ENCODE peak calls at places on chromosomes 4 and X, in six cellular contexts. One of them, this sample, is unnamed.

GRCh38 chrX:94361241-94361640 is 687.2 kb downstream of the FAM133A start:
- DNase-seq in lower leg skin: no peak
- DNase-seq in IMR-90: no peak
- DNase-seq in HCT116: no peak
- DNase-seq in A549: no peak
- DNase-seq in stomach: no peak
- DNase-seq in this sample: no peak

GRCh38 chr4:7799306-7799705 is 140.4 kb downstream of the AFAP1 start:
- DNase-seq in lower leg skin: no peak
- DNase-seq in IMR-90: no peak
- DNase-seq in HCT116: no peak
- DNase-seq in A549: no peak
- DNase-seq in stomach: no peak
- DNase-seq in this sample: no peak

GRCh38 chrX:6203462-6204215 is 25.0 kb downstream of the NLGN4X start:
- DNase-seq in lower leg skin: no peak
- DNase-seq in IMR-90: no peak
- DNase-seq in HCT116: no peak
- DNase-seq in A549: no peak
- DNase-seq in stomach: no peak
- DNase-seq in this sample: no peak

GRCh38 chrX:148537556-148538182 is 37.3 kb downstream of the AFF2 start:
- DNase-seq in lower leg skin: no peak
- DNase-seq in IMR-90: no peak
- DNase-seq in HCT116: no peak
- DNase-seq in A549: no peak
- DNase-seq in stomach: no peak
- DNase-seq in this sample: no peak

GRCh38 chr4:156799121-156799589 is 172.4 kb downstream of the PDGFC start:
- DNase-seq in lower leg skin: no peak
- DNase-seq in IMR-90: peak
- DNase-seq in HCT116: no peak
- DNase-seq in A549: no peak
- DNase-seq in stomach: no peak
- DNase-seq in this sample: no peak

GRCh38 chrX:15158736-15159406 is 111.0 kb downstream of the ASB9 start:
- DNase-seq in lower leg skin: no peak
- DNase-seq in IMR-90: no peak
- DNase-seq in HCT116: no peak
- DNase-seq in A549: no peak
- DNase-seq in stomach: no peak
- DNase-seq in this sample: no peak

GRCh38 chr4:145012841-145013240 is 85.2 kb downstream of the ANAPC10 start:
- DNase-seq in lower leg skin: no peak
- DNase-seq in IMR-90: peak
- DNase-seq in HCT116: no peak
- DNase-seq in A549: no peak
- DNase-seq in stomach: no peak
- DNase-seq in this sample: no peak

GRCh38 chrX:10939384-10939783 is 171.7 kb upstream of the HCCS start:
- DNase-seq in lower leg skin: no peak
- DNase-seq in IMR-90: peak
- DNase-seq in HCT116: no peak
- DNase-seq in A549: peak
- DNase-seq in stomach: no peak
- DNase-seq in this sample: peak

GRCh38 chr4:82710202-82710929 is 88.2 kb downstream of the SCD5 start:
- DNase-seq in lower leg skin: no peak
- DNase-seq in IMR-90: no peak
- DNase-seq in HCT116: no peak
- DNase-seq in A549: no peak
- DNase-seq in stomach: no peak
- DNase-seq in this sample: no peak

GRCh38 chr4:103718993-103719319 is 829 bp downstream of the TACR3 start:
- DNase-seq in lower leg skin: no peak
- DNase-seq in IMR-90: no peak
- DNase-seq in HCT116: no peak
- DNase-seq in A549: no peak
- DNase-seq in stomach: no peak
- DNase-seq in this sample: no peak

GRCh38 chr4:128225148-128225547 is 62.5 kb downstream of the PGRMC2 start:
- DNase-seq in lower leg skin: no peak
- DNase-seq in IMR-90: peak
- DNase-seq in HCT116: no peak
- DNase-seq in A549: no peak
- DNase-seq in stomach: no peak
- DNase-seq in this sample: no peak

GRCh38 chrX:110409925-110410324 is 51.3 kb downstream of the RTL9 start:
- DNase-seq in lower leg skin: no peak
- DNase-seq in IMR-90: peak
- DNase-seq in HCT116: no peak
- DNase-seq in A549: no peak
- DNase-seq in stomach: no peak
- DNase-seq in this sample: no peak

GRCh38 chr4:66489783-66490452 is 819.6 kb upstream of the EPHA5 start:
- DNase-seq in lower leg skin: no peak
- DNase-seq in IMR-90: peak
- DNase-seq in HCT116: no peak
- DNase-seq in A549: peak
- DNase-seq in stomach: no peak
- DNase-seq in this sample: no peak

GRCh38 chrX:133859860-133860259 is 125.5 kb downstream of the GPC3 start:
- DNase-seq in lower leg skin: no peak
- DNase-seq in IMR-90: peak
- DNase-seq in HCT116: no peak
- DNase-seq in A549: no peak
- DNase-seq in stomach: no peak
- DNase-seq in this sample: peak

GRCh38 chrX:2183193-2183725 is 317.5 kb downstream of the DHRSX start:
- DNase-seq in lower leg skin: no peak
- DNase-seq in IMR-90: no peak
- DNase-seq in HCT116: no peak
- DNase-seq in A549: peak
- DNase-seq in stomach: no peak
- DNase-seq in this sample: no peak

GRCh38 chr4:183807420-183808101 is 97.5 kb upstream of the STOX2 start:
- DNase-seq in lower leg skin: no peak
- DNase-seq in IMR-90: no peak
- DNase-seq in HCT116: no peak
- DNase-seq in A549: no peak
- DNase-seq in stomach: no peak
- DNase-seq in this sample: no peak

GRCh38 chr4:123423819-123424218 is 27.2 kb downstream of the SPRY1 start:
- DNase-seq in lower leg skin: no peak
- DNase-seq in IMR-90: no peak
- DNase-seq in HCT116: no peak
- DNase-seq in A549: no peak
- DNase-seq in stomach: no peak
- DNase-seq in this sample: no peak

GRCh38 chrX:17596546-17597205 is 140.6 kb upstream of the SCML1 start:
- DNase-seq in lower leg skin: no peak
- DNase-seq in IMR-90: no peak
- DNase-seq in HCT116: no peak
- DNase-seq in A549: no peak
- DNase-seq in stomach: no peak
- DNase-seq in this sample: no peak

DNA sequence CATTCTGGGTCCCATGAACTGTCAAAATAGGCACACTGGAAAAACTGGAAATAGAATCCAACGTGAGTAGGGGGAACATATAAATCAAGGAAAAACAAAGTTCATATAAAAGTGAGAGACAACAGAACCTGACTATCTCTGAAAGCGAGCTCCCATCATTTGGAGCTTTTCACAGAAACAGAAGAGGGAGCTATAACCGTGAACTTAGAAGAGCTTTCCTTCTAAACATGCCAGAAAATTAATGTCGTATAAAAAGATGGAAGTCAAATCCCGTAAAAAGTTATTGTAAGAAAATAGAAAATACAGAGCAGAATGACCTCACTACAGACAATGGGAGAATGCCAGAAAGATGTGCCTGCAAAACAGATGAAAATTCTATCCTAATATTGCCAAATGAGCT is 23.9 kb upstream of the HSD17B10 start:
- DNase-seq in lower leg skin: no peak
- DNase-seq in IMR-90: peak
- DNase-seq in HCT116: no peak
- DNase-seq in A549: no peak
- DNase-seq in stomach: no peak
- DNase-seq in this sample: no peak
- TF ChIP-seq CTCF in lower leg skin: no peak
- TF ChIP-seq CTCF in IMR-90: peak
- TF ChIP-seq CTCF in HCT116: peak
- TF ChIP-seq CTCF in A549: peak
- TF ChIP-seq CTCF in stomach: no peak
- TF ChIP-seq CTCF in this sample: no peak

GRCh38 chr4:1718095-1718850 is 2.9 kb downstream of the TMEM129 start:
- DNase-seq in lower leg skin: no peak
- DNase-seq in IMR-90: no peak
- DNase-seq in HCT116: no peak
- DNase-seq in A549: no peak
- DNase-seq in stomach: peak
- DNase-seq in this sample: peak

GRCh38 chr4:1717129-1718094 is 3.7 kb downstream of the TMEM129 start:
- DNase-seq in lower leg skin: no peak
- DNase-seq in IMR-90: no peak
- DNase-seq in HCT116: no peak
- DNase-seq in A549: no peak
- DNase-seq in stomach: no peak
- DNase-seq in this sample: no peak

GRCh38 chr4:1715002-1715761 is 3.1 kb upstream of the SLBP start:
- DNase-seq in lower leg skin: no peak
- DNase-seq in IMR-90: no peak
- DNase-seq in HCT116: no peak
- DNase-seq in A549: no peak
- DNase-seq in stomach: no peak
- DNase-seq in this sample: no peak

GRCh38 chr4:1714303-1715001 is 2.3 kb upstream of the SLBP start:
- DNase-seq in lower leg skin: no peak
- DNase-seq in IMR-90: no peak
- DNase-seq in HCT116: no peak
- DNase-seq in A549: no peak
- DNase-seq in stomach: no peak
- DNase-seq in this sample: no peak

DNA sequence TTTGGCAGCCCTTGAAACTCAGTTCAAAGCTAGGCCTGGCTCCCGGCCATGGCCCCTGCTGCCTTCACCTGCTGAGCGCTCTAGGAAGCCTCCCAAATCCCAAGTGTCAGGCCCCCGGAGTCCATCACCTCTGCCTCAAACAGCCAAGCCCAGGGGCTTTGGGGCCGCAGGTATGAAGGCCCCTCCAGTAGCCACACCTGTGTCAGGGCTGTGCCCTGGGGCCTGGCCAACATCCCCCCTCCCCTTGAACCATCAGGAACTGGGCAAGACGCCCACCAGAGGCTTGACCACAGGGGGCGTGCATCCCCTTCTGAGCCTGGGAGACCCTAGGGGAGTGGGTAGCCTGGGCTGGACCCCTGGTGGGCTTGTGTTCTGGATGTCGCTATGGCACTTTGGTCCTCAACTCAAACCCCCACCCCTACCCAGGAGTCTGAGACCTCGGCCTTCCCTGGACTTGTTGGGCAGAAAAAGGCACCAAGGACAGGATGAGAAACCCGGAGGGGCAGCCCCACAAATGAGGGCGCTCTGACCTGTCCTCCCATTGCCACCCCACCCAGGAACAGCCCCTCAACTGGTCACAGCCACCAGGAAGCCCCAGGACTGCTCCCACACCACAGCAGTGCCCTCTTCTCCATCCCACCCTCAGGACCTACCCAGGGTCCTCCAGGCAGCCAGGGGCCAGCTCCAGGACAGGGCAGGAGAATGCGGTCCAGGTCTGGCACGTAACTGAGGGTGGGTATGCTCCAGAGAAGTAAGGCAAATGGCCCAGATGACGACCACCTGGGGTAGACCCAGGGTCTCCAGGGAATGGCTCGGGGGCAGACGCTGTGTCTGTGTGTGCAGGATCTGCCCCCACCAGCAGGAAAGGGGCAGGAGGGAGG is 4.2 kb upstream of the SLBP start:
- DNase-seq in lower leg skin: no peak
- DNase-seq in IMR-90: no peak
- DNase-seq in HCT116: no peak
- DNase-seq in A549: no peak
- DNase-seq in stomach: no peak
- DNase-seq in this sample: no peak
- TF ChIP-seq POLR2A in lower leg skin: no peak
- TF ChIP-seq POLR2A in IMR-90: no peak
- TF ChIP-seq POLR2A in HCT116: no peak
- TF ChIP-seq POLR2A in A549: no peak
- TF ChIP-seq POLR2A in stomach: no peak
- TF ChIP-seq POLR2A in this sample: no peak

DNA sequence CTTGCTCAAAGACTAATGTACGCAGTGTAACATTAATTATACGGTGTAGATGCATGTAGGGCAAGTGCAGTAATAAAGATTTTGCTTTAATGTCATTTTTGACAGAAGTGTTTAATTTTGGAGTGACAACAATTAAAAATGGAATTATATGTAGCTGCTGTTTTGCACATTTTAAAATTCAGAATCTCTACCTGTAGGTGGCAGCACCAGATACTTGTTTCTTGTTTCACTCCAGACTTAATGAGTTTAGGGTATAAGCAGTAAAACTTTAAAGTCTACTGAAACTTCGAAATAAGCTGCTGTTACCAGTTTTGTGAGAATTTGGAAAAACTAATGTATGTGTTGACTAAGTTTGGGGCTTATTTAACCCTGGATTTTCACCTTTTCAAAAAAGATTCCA is 144.9 kb downstream of the POLA1 start:
- DNase-seq in lower leg skin: no peak
- DNase-seq in IMR-90: peak
- DNase-seq in HCT116: no peak
- DNase-seq in A549: no peak
- DNase-seq in stomach: no peak
- DNase-seq in this sample: peak
- TF ChIP-seq CTCF in lower leg skin: no peak
- TF ChIP-seq CTCF in IMR-90: peak
- TF ChIP-seq CTCF in HCT116: peak
- TF ChIP-seq CTCF in A549: peak
- TF ChIP-seq CTCF in stomach: peak
- TF ChIP-seq CTCF in this sample: peak

DNA sequence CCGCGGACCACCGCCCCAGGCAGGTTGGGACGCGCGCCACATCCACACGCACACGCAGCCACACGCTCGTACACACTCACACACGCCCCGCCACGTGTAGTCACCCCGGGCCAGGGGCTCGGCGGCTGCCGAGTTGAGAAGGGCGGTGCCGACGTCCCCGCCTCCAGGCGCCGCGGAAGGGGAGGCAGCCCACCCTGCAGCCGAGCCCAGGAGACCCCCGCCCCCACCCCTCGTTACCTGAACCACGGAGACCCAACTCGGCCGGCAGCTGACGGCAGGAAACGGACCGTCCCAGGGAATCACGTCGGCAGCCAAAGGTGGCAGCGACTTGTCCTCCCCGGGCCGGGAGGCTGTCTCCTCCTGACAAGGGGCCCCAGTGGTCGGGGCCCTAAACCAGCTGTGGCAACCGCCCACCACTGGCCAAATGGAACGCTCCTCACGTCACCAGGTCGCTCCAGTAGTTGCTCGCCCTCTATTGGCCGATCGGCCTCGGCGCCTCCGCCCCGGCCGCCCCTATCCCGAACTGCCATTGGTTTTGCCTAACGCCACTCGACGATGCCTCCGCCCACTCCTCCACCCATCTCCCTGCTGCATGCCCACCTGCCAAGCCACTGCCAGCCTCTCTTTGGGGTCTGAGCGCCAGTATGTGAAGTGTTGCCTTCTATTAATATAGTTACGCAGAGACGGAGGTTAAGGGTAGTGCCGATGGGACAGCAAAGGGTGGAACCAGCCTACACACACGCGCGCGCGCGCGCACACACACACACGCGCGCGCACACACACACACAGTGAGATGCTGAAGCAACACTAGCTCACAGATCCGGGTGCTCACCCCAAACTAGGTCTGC is at the start of gene ZDHHC9:
- DNase-seq in lower leg skin: peak
- DNase-seq in IMR-90: peak
- DNase-seq in HCT116: peak
- DNase-seq in A549: peak
- DNase-seq in stomach: peak
- DNase-seq in this sample: peak
- TF ChIP-seq POLR2A in lower leg skin: no peak
- TF ChIP-seq POLR2A in IMR-90: peak
- TF ChIP-seq POLR2A in HCT116: no peak
- TF ChIP-seq POLR2A in A549: peak
- TF ChIP-seq POLR2A in stomach: no peak
- TF ChIP-seq POLR2A in this sample: peak

This sample was measured in prostate gland.